ENCODE peak calls at places on chromosome X, in eight cellular contexts. One of them, this sample, is unnamed.

GRCh38 chrX:9690046-9690445 is 75.6 kb downstream of the GPR143 start:
- DNase-seq in HFFc6: no peak
- DNase-seq in T-helper 17 cell: no peak
- DNase-seq in lower lobe of right lung: no peak
- DNase-seq in stimulated activated CD4-positive, alpha-beta T cell treated with anti-CD3 and anti-CD28 coated beads, Interleukin-15, amount 100 ng/mL, for 1 hour: no peak
- DNase-seq in brain microvascular endothelial cell: no peak
- DNase-seq in Caki2: no peak
- DNase-seq in activated naive CD4-positive, alpha-beta T cell treated with Interleukin-2 at 50 U/mL for 16 hours: no peak
- DNase-seq in this sample: no peak

GRCh38 chrX:70922776-70923473 is 8.0 kb downstream of the SLC7A3 start:
- DNase-seq in T-helper 17 cell: no peak
- DNase-seq in lower lobe of right lung: no peak
- DNase-seq in Caki2: no peak
- DNase-seq in activated naive CD4-positive, alpha-beta T cell treated with Interleukin-2 at 50 U/mL for 16 hours: no peak
- DNase-seq in stimulated activated CD4-positive, alpha-beta T cell treated with anti-CD3 and anti-CD28 coated beads, Interleukin-15, amount 100 ng/mL, for 1 hour: no peak
- DNase-seq in HFFc6: no peak
- DNase-seq in brain microvascular endothelial cell: no peak
- DNase-seq in this sample: no peak

GRCh38 chrX:41732260-41732659 is 8.3 kb downstream of the GPR82 start:
- DNase-seq in activated naive CD4-positive, alpha-beta T cell treated with Interleukin-2 at 50 U/mL for 16 hours: no peak
- DNase-seq in lower lobe of right lung: no peak
- DNase-seq in HFFc6: no peak
- DNase-seq in stimulated activated CD4-positive, alpha-beta T cell treated with anti-CD3 and anti-CD28 coated beads, Interleukin-15, amount 100 ng/mL, for 1 hour: no peak
- DNase-seq in T-helper 17 cell: no peak
- DNase-seq in Caki2: no peak
- DNase-seq in brain microvascular endothelial cell: no peak
- DNase-seq in this sample: no peak

GRCh38 chrX:81489987-81490386 is 288.1 kb downstream of the SH3BGRL start:
- DNase-seq in activated naive CD4-positive, alpha-beta T cell treated with Interleukin-2 at 50 U/mL for 16 hours: no peak
- DNase-seq in stimulated activated CD4-positive, alpha-beta T cell treated with anti-CD3 and anti-CD28 coated beads, Interleukin-15, amount 100 ng/mL, for 1 hour: no peak
- DNase-seq in T-helper 17 cell: no peak
- DNase-seq in lower lobe of right lung: no peak
- DNase-seq in brain microvascular endothelial cell: no peak
- DNase-seq in Caki2: no peak
- DNase-seq in HFFc6: no peak
- DNase-seq in this sample: no peak

GRCh38 chrX:106999002-106999975 is 723 bp downstream of the MORC4 start:
- DNase-seq in stimulated activated CD4-positive, alpha-beta T cell treated with anti-CD3 and anti-CD28 coated beads, Interleukin-15, amount 100 ng/mL, for 1 hour: peak; percentile 8
- DNase-seq in Caki2: peak; percentile 53
- DNase-seq in brain microvascular endothelial cell: peak; percentile 33
- DNase-seq in T-helper 17 cell: peak; percentile 12
- DNase-seq in HFFc6: peak; percentile 48
- DNase-seq in lower lobe of right lung: peak; percentile 53
- DNase-seq in activated naive CD4-positive, alpha-beta T cell treated with Interleukin-2 at 50 U/mL for 16 hours: peak; percentile 44
- DNase-seq in this sample: no peak

GRCh38 chrX:38985375-38985774 is 184.1 kb downstream of the MID1IP1 start:
- DNase-seq in T-helper 17 cell: no peak
- DNase-seq in brain microvascular endothelial cell: no peak
- DNase-seq in lower lobe of right lung: no peak
- DNase-seq in activated naive CD4-positive, alpha-beta T cell treated with Interleukin-2 at 50 U/mL for 16 hours: no peak
- DNase-seq in HFFc6: no peak
- DNase-seq in Caki2: peak; percentile 7
- DNase-seq in stimulated activated CD4-positive, alpha-beta T cell treated with anti-CD3 and anti-CD28 coated beads, Interleukin-15, amount 100 ng/mL, for 1 hour: no peak
- DNase-seq in this sample: no peak

GRCh38 chrX:19839770-19840254 is 47.6 kb downstream of the SH3KBP1 start:
- DNase-seq in lower lobe of right lung: no peak
- DNase-seq in Caki2: no peak
- DNase-seq in brain microvascular endothelial cell: no peak
- DNase-seq in activated naive CD4-positive, alpha-beta T cell treated with Interleukin-2 at 50 U/mL for 16 hours: no peak
- DNase-seq in HFFc6: no peak
- DNase-seq in stimulated activated CD4-positive, alpha-beta T cell treated with anti-CD3 and anti-CD28 coated beads, Interleukin-15, amount 100 ng/mL, for 1 hour: no peak
- DNase-seq in T-helper 17 cell: no peak
- DNase-seq in this sample: no peak

GRCh38 chrX:46573331-46573895 is at the start of gene CHST7:
- DNase-seq in Caki2: peak; percentile 81
- DNase-seq in activated naive CD4-positive, alpha-beta T cell treated with Interleukin-2 at 50 U/mL for 16 hours: peak; percentile 69
- DNase-seq in lower lobe of right lung: peak; percentile 70
- DNase-seq in T-helper 17 cell: peak; percentile 54
- DNase-seq in HFFc6: peak; percentile 35
- DNase-seq in brain microvascular endothelial cell: peak; percentile 53
- DNase-seq in stimulated activated CD4-positive, alpha-beta T cell treated with anti-CD3 and anti-CD28 coated beads, Interleukin-15, amount 100 ng/mL, for 1 hour: peak; percentile 20
- DNase-seq in this sample: peak; percentile 3

GRCh38 chrX:37755073-37755472 is 24.8 kb upstream of the CYBB start:
- DNase-seq in HFFc6: no peak
- DNase-seq in T-helper 17 cell: no peak
- DNase-seq in lower lobe of right lung: no peak
- DNase-seq in stimulated activated CD4-positive, alpha-beta T cell treated with anti-CD3 and anti-CD28 coated beads, Interleukin-15, amount 100 ng/mL, for 1 hour: no peak
- DNase-seq in brain microvascular endothelial cell: no peak
- DNase-seq in Caki2: no peak
- DNase-seq in activated naive CD4-positive, alpha-beta T cell treated with Interleukin-2 at 50 U/mL for 16 hours: no peak
- DNase-seq in this sample: no peak

GRCh38 chrX:19990225-19990518 is 689 bp downstream of the BCLAF3 start:
- DNase-seq in T-helper 17 cell: no peak
- DNase-seq in HFFc6: no peak
- DNase-seq in brain microvascular endothelial cell: no peak
- DNase-seq in Caki2: no peak
- DNase-seq in stimulated activated CD4-positive, alpha-beta T cell treated with anti-CD3 and anti-CD28 coated beads, Interleukin-15, amount 100 ng/mL, for 1 hour: no peak
- DNase-seq in activated naive CD4-positive, alpha-beta T cell treated with Interleukin-2 at 50 U/mL for 16 hours: no peak
- DNase-seq in lower lobe of right lung: no peak
- DNase-seq in this sample: no peak

GRCh38 chrX:64195862-64196261 is 9.6 kb downstream of the AMER1 start:
- DNase-seq in T-helper 17 cell: no peak
- DNase-seq in brain microvascular endothelial cell: no peak
- DNase-seq in stimulated activated CD4-positive, alpha-beta T cell treated with anti-CD3 and anti-CD28 coated beads, Interleukin-15, amount 100 ng/mL, for 1 hour: no peak
- DNase-seq in activated naive CD4-positive, alpha-beta T cell treated with Interleukin-2 at 50 U/mL for 16 hours: no peak
- DNase-seq in HFFc6: no peak
- DNase-seq in Caki2: no peak
- DNase-seq in lower lobe of right lung: no peak
- DNase-seq in this sample: no peak

GRCh38 chrX:153395613-153396319 is 5.4 kb downstream of the PNMA6E start:
- DNase-seq in HFFc6: no peak
- DNase-seq in T-helper 17 cell: no peak
- DNase-seq in brain microvascular endothelial cell: no peak
- DNase-seq in stimulated activated CD4-positive, alpha-beta T cell treated with anti-CD3 and anti-CD28 coated beads, Interleukin-15, amount 100 ng/mL, for 1 hour: no peak
- DNase-seq in activated naive CD4-positive, alpha-beta T cell treated with Interleukin-2 at 50 U/mL for 16 hours: no peak
- DNase-seq in Caki2: no peak
- DNase-seq in lower lobe of right lung: no peak
- DNase-seq in this sample: no peak

GRCh38 chrX:121958886-121959285 is 911.5 kb downstream of the GLUD2 start:
- DNase-seq in stimulated activated CD4-positive, alpha-beta T cell treated with anti-CD3 and anti-CD28 coated beads, Interleukin-15, amount 100 ng/mL, for 1 hour: no peak
- DNase-seq in lower lobe of right lung: no peak
- DNase-seq in HFFc6: peak; percentile 0
- DNase-seq in brain microvascular endothelial cell: peak; percentile 19
- DNase-seq in T-helper 17 cell: no peak
- DNase-seq in activated naive CD4-positive, alpha-beta T cell treated with Interleukin-2 at 50 U/mL for 16 hours: no peak
- DNase-seq in Caki2: no peak
- DNase-seq in this sample: no peak

GRCh38 chrX:120358687-120359086 is 3.2 kb upstream of the ATP1B4 start:
- DNase-seq in T-helper 17 cell: no peak
- DNase-seq in lower lobe of right lung: no peak
- DNase-seq in activated naive CD4-positive, alpha-beta T cell treated with Interleukin-2 at 50 U/mL for 16 hours: peak; percentile 33
- DNase-seq in brain microvascular endothelial cell: peak; percentile 52
- DNase-seq in Caki2: peak; percentile 25
- DNase-seq in HFFc6: peak; percentile 0
- DNase-seq in stimulated activated CD4-positive, alpha-beta T cell treated with anti-CD3 and anti-CD28 coated beads, Interleukin-15, amount 100 ng/mL, for 1 hour: no peak
- DNase-seq in this sample: no peak

This sample was measured in NCI-H1048.